ENCODE peak calls at places on chromosomes 5 and 9, in seven cellular contexts. K is upper lobe of right lung, F is dorsolateral prefrontal cortex, C is uterus, Q is stomach, E is H1, T is OCI-LY7. B is an unnamed sample.

GRCh38 chr5:79829260-79829659 is 139.6 kb downstream of the CMYA5 start:
- DNase-seq in K (no peak), F (no peak), C (no peak), Q (no peak), E (peak; percentile 74), T (peak; percentile 14), B (no peak)

GRCh38 chr5:135013947-135014570 is 20.0 kb downstream of the PITX1 start:
- DNase-seq in K (peak; percentile 50), F (peak; percentile 18), C (no peak), Q (peak; percentile 81), E (peak; percentile 41), T (no peak), B (peak; percentile 68)

GRCh38 chr9:70257991-70258691 is 637 bp upstream of the SMC5 start:
- DNase-seq in K (peak; percentile 88), F (no peak), C (peak; percentile 38), Q (peak; percentile 80), E (no peak), T (peak; percentile 30), B (no peak)

GRCh38 chr5:151737421-151737820 is 21.0 kb downstream of the ATOX1 start:
- DNase-seq in K (no peak), F (no peak), C (no peak), Q (no peak), E (no peak), T (no peak), B (no peak)

GRCh38 chr9:122102156-122102555 is 9.0 kb upstream of the TTLL11 start:
- DNase-seq in K (no peak), F (no peak), C (no peak), Q (no peak), E (no peak), T (no peak), B (no peak)

GRCh38 chr9:2065704-2066103 is 50.6 kb downstream of the SMARCA2 start:
- DNase-seq in K (no peak), F (no peak), C (no peak), Q (no peak), E (no peak), T (no peak), B (no peak)

GRCh38 chr9:17063535-17064135 is 71.2 kb upstream of the CNTLN start:
- DNase-seq in K (no peak), F (no peak), C (no peak), Q (no peak), E (no peak), T (peak; percentile 43), B (no peak)

GRCh38 chr9:127723013-127723412 is 7.1 kb downstream of the TTC16 start:
- DNase-seq in K (no peak), F (no peak), C (no peak), Q (no peak), E (no peak), T (no peak), B (no peak)

GRCh38 chr5:138803935-138804334 is 50.7 kb downstream of the CTNNA1 start:
- DNase-seq in K (no peak), F (no peak), C (no peak), Q (no peak), E (no peak), T (no peak), B (no peak)

GRCh38 chr9:131045300-131046092 is 36.5 kb downstream of the LAMC3 start:
- DNase-seq in K (no peak), F (no peak), C (no peak), Q (no peak), E (no peak), T (peak; percentile 25), B (no peak)

GRCh38 chr9:109459423-109459822 is 38.7 kb downstream of the PTPN3 start:
- DNase-seq in K (no peak), F (no peak), C (no peak), Q (no peak), E (no peak), T (no peak), B (no peak)

GRCh38 chr5:33975846-33976245 is 8.6 kb downstream of the SLC45A2 start:
- DNase-seq in K (no peak), F (no peak), C (no peak), Q (no peak), E (no peak), T (no peak), B (no peak)

GRCh38 chr9:20382460-20383071 is 239.7 kb downstream of the MLLT3 start:
- DNase-seq in K (no peak), F (no peak), C (no peak), Q (no peak), E (no peak), T (no peak), B (no peak)

GRCh38 chr5:10534491-10535236 is 29.2 kb upstream of the ANKRD33B start:
- DNase-seq in K (peak; percentile 6), F (peak; percentile 56), C (no peak), Q (no peak), E (no peak), T (no peak), B (no peak)

GRCh38 chr9:132982508-132982907 is 4.0 kb downstream of the GFI1B start:
- DNase-seq in K (no peak), F (no peak), C (no peak), Q (no peak), E (no peak), T (no peak), B (no peak)

GRCh38 chr9:4371108-4371507 is 71.2 kb upstream of the GLIS3 start:
- DNase-seq in K (no peak), F (no peak), C (no peak), Q (no peak), E (no peak), T (no peak), B (no peak)

GRCh38 chr5:139664273-139664693 is 16.1 kb downstream of the CXXC5 start:
- DNase-seq in K (peak; percentile 89), F (no peak), C (no peak), Q (no peak), E (no peak), T (peak; percentile 57), B (no peak)

GRCh38 chr9:73596321-73596720 is 444.7 kb downstream of the ANXA1 start:
- DNase-seq in K (no peak), F (no peak), C (no peak), Q (no peak), E (no peak), T (no peak), B (no peak)

GRCh38 chr5:148659641-148660345 is 5.5 kb upstream of the HTR4 start:
- DNase-seq in K (no peak), F (no peak), C (no peak), Q (no peak), E (no peak), T (no peak), B (no peak)

GRCh38 chr9:136193127-136193890 is 11.6 kb downstream of the LHX3 start:
- DNase-seq in K (no peak), F (no peak), C (no peak), Q (no peak), E (peak; percentile 57), T (no peak), B (no peak)

GRCh38 chr5:129241755-129242154 is 147.2 kb downstream of the ISOC1 start:
- DNase-seq in K (no peak), F (no peak), C (no peak), Q (no peak), E (no peak), T (no peak), B (no peak)

GRCh38 chr5:56585973-56586740 is 229.2 kb upstream of the MAP3K1 start:
- DNase-seq in K (no peak), F (no peak), C (peak; percentile 53), Q (no peak), E (no peak), T (no peak), B (no peak)
- TF ChIP-seq CTCF in K (no peak), F (no peak), C (no peak), Q (no peak), E (no peak), T (no peak), B (no peak)

DNA sequence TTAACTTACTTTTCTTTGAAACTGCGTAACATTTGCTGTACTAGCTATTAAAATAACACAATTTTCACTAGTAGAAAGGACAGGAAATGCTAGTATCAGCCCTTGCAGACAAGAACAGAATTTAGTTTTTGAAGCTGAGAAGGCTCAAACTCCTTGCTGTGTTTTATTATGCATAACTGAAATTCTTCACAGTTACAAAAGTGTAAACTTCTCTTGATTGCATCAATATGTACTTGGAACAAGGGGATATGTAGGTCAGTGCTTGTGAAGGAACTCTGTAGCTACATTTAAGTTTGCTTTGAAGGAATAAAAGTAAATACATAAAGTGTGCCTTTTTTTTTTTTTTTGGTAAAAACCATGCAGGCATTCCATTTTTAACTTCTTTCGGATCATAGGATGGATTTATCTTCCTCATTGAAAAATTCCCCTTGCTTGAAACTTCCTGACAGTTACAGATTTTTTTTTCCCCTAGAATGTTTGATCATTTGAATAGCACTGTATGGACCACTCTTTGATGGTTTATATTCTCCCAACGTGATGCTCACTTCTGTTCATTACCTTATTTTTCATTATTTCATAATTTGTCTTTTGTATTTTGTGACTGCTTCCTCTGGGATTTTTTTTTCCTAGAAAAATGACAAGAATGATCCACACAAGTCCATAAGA is 94.9 kb upstream of the DAB2 start:
- DNase-seq in K (no peak), F (no peak), C (no peak), Q (no peak), E (no peak), T (no peak), B (no peak)
- H3K4me3 ChIP-seq in K (peak overlapping the region; percentile 2), F (no peak overlapping the region), C (no peak overlapping the region), Q (no peak overlapping the region), E (no peak overlapping the region), T (no peak overlapping the region), B (peak overlapping the region; percentile 11)

GRCh38 chr5:37174928-37175327 is 74.2 kb downstream of the CPLANE1 start:
- DNase-seq in K (no peak), F (no peak), C (no peak), Q (no peak), E (no peak), T (no peak), B (no peak)

GRCh38 chr5:37170856-37171255 is 78.3 kb downstream of the CPLANE1 start:
- DNase-seq in K (no peak), F (no peak), C (no peak), Q (no peak), E (no peak), T (no peak), B (no peak)

GRCh38 chr5:37172957-37173356 is 76.2 kb downstream of the CPLANE1 start:
- DNase-seq in K (no peak), F (no peak), C (no peak), Q (no peak), E (no peak), T (no peak), B (no peak)
- H3K27ac ChIP-seq in K (no peak overlapping the region), F (no peak overlapping the region), C (no peak overlapping the region), Q (no peak overlapping the region), E (no peak overlapping the region), T (no peak overlapping the region), B (no peak overlapping the region)

GRCh38 chr9:7354704-7355103 is 444.9 kb downstream of the DMAC1 start:
- DNase-seq in K (no peak), F (no peak), C (no peak), Q (no peak), E (no peak), T (no peak), B (no peak)

GRCh38 chr9:7366121-7366520 is 433.5 kb downstream of the DMAC1 start:
- DNase-seq in K (no peak), F (no peak), C (no peak), Q (no peak), E (no peak), T (no peak), B (no peak)

GRCh38 chr9:7358876-7359275 is 440.7 kb downstream of the DMAC1 start:
- DNase-seq in K (no peak), F (no peak), C (no peak), Q (no peak), E (no peak), T (no peak), B (no peak)

GRCh38 chr9:7363777-7364477 is 435.7 kb downstream of the DMAC1 start:
- DNase-seq in K (no peak), F (no peak), C (no peak), Q (no peak), E (no peak), T (no peak), B (no peak)

GRCh38 chr9:7360513-7360912 is 439.1 kb downstream of the DMAC1 start:
- DNase-seq in K (no peak), F (no peak), C (no peak), Q (no peak), E (peak; percentile 71), T (no peak), B (no peak)
- TF ChIP-seq CTCF in K (no peak), F (no peak), C (no peak), Q (no peak), E (peak; percentile 75), T (no peak), B (no peak)

B was measured in coronary artery.